ENCODE peak calls at places on chromosomes 4 and X, in eight cellular contexts. One of them, this sample, is unnamed.

GRCh38 chrX:39957816-39958561 is 139.8 kb downstream of the BCOR start:
- DNase-seq in BJ: no peak
- DNase-seq in RWPE1: no peak
- DNase-seq in cardiac muscle cell: no peak
- DNase-seq in dorsolateral prefrontal cortex: no peak
- DNase-seq in keratinocyte: no peak
- DNase-seq in HCT116: no peak
- DNase-seq in progenitor cell of endocrine pancreas: no peak
- DNase-seq in this sample: no peak

GRCh38 chr4:2062168-2062807 is 3.2 kb downstream of the NAT8L start:
- DNase-seq in dorsolateral prefrontal cortex: no peak
- DNase-seq in progenitor cell of endocrine pancreas: no peak
- DNase-seq in BJ: no peak
- DNase-seq in HCT116: no peak
- DNase-seq in keratinocyte: no peak
- DNase-seq in cardiac muscle cell: no peak
- DNase-seq in RWPE1: no peak
- DNase-seq in this sample: no peak

GRCh38 chrX:19332983-19333382 is 10.7 kb upstream of the PDHA1 start:
- DNase-seq in cardiac muscle cell: no peak
- DNase-seq in progenitor cell of endocrine pancreas: no peak
- DNase-seq in dorsolateral prefrontal cortex: peak
- DNase-seq in keratinocyte: no peak
- DNase-seq in RWPE1: no peak
- DNase-seq in HCT116: no peak
- DNase-seq in BJ: no peak
- DNase-seq in this sample: no peak

GRCh38 chr4:6942238-6942800 is 32.7 kb downstream of the TBC1D14 start:
- DNase-seq in progenitor cell of endocrine pancreas: no peak
- DNase-seq in HCT116: peak
- DNase-seq in dorsolateral prefrontal cortex: no peak
- DNase-seq in BJ: peak
- DNase-seq in RWPE1: peak
- DNase-seq in keratinocyte: peak
- DNase-seq in cardiac muscle cell: no peak
- DNase-seq in this sample: no peak

GRCh38 chr4:77734928-77735327 is 84.2 kb downstream of the CNOT6L start:
- DNase-seq in HCT116: no peak
- DNase-seq in RWPE1: peak
- DNase-seq in keratinocyte: no peak
- DNase-seq in progenitor cell of endocrine pancreas: no peak
- DNase-seq in BJ: peak
- DNase-seq in dorsolateral prefrontal cortex: no peak
- DNase-seq in cardiac muscle cell: no peak
- DNase-seq in this sample: no peak

GRCh38 chrX:9856596-9856995 is 70.4 kb downstream of the SHROOM2 start:
- DNase-seq in RWPE1: no peak
- DNase-seq in cardiac muscle cell: no peak
- DNase-seq in progenitor cell of endocrine pancreas: no peak
- DNase-seq in dorsolateral prefrontal cortex: no peak
- DNase-seq in BJ: no peak
- DNase-seq in keratinocyte: no peak
- DNase-seq in HCT116: no peak
- DNase-seq in this sample: no peak

GRCh38 chr4:181007751-181008150 is 1235.5 kb upstream of the TENM3 start:
- DNase-seq in BJ: no peak
- DNase-seq in dorsolateral prefrontal cortex: no peak
- DNase-seq in keratinocyte: no peak
- DNase-seq in cardiac muscle cell: no peak
- DNase-seq in RWPE1: no peak
- DNase-seq in HCT116: no peak
- DNase-seq in progenitor cell of endocrine pancreas: no peak
- DNase-seq in this sample: no peak

GRCh38 chrX:151359931-151360871 is 36.8 kb upstream of the VMA21 start:
- DNase-seq in keratinocyte: no peak
- DNase-seq in cardiac muscle cell: peak
- DNase-seq in BJ: no peak
- DNase-seq in progenitor cell of endocrine pancreas: peak
- DNase-seq in HCT116: no peak
- DNase-seq in RWPE1: peak
- DNase-seq in dorsolateral prefrontal cortex: no peak
- DNase-seq in this sample: no peak

GRCh38 chr4:82620126-82620525 is 58.3 kb upstream of the TMEM150C start:
- DNase-seq in BJ: no peak
- DNase-seq in dorsolateral prefrontal cortex: no peak
- DNase-seq in HCT116: no peak
- DNase-seq in progenitor cell of endocrine pancreas: no peak
- DNase-seq in RWPE1: no peak
- DNase-seq in keratinocyte: no peak
- DNase-seq in cardiac muscle cell: no peak
- DNase-seq in this sample: no peak

GRCh38 chr4:147732516-147733193 is 767 bp downstream of the ARHGAP10 start:
- DNase-seq in dorsolateral prefrontal cortex: no peak
- DNase-seq in HCT116: no peak
- DNase-seq in progenitor cell of endocrine pancreas: peak
- DNase-seq in RWPE1: peak
- DNase-seq in keratinocyte: no peak
- DNase-seq in cardiac muscle cell: peak
- DNase-seq in BJ: no peak
- DNase-seq in this sample: no peak

GRCh38 chrX:86946569-86946968 is 571.0 kb upstream of the KLHL4 start:
- DNase-seq in RWPE1: peak
- DNase-seq in BJ: no peak
- DNase-seq in progenitor cell of endocrine pancreas: no peak
- DNase-seq in cardiac muscle cell: peak
- DNase-seq in keratinocyte: peak
- DNase-seq in dorsolateral prefrontal cortex: no peak
- DNase-seq in HCT116: no peak
- DNase-seq in this sample: no peak

GRCh38 chr4:121950680-121951569 is 935 bp downstream of the TRPC3 start:
- DNase-seq in keratinocyte: no peak
- DNase-seq in HCT116: no peak
- DNase-seq in progenitor cell of endocrine pancreas: peak
- DNase-seq in RWPE1: peak
- DNase-seq in cardiac muscle cell: peak
- DNase-seq in BJ: no peak
- DNase-seq in dorsolateral prefrontal cortex: no peak
- DNase-seq in this sample: no peak

GRCh38 chr4:182105416-182105815 is 137.8 kb upstream of the TENM3 start:
- DNase-seq in cardiac muscle cell: no peak
- DNase-seq in RWPE1: no peak
- DNase-seq in dorsolateral prefrontal cortex: no peak
- DNase-seq in progenitor cell of endocrine pancreas: no peak
- DNase-seq in BJ: no peak
- DNase-seq in HCT116: no peak
- DNase-seq in keratinocyte: no peak
- DNase-seq in this sample: no peak

GRCh38 chrX:36867143-36867542 is 141.0 kb upstream of the FAM47C start:
- DNase-seq in progenitor cell of endocrine pancreas: no peak
- DNase-seq in BJ: no peak
- DNase-seq in HCT116: no peak
- DNase-seq in dorsolateral prefrontal cortex: no peak
- DNase-seq in keratinocyte: peak
- DNase-seq in RWPE1: peak
- DNase-seq in cardiac muscle cell: peak
- DNase-seq in this sample: no peak

GRCh38 chrX:63561425-63561824 is 210.3 kb upstream of the SPIN4 start:
- DNase-seq in keratinocyte: no peak
- DNase-seq in BJ: no peak
- DNase-seq in progenitor cell of endocrine pancreas: no peak
- DNase-seq in HCT116: no peak
- DNase-seq in RWPE1: no peak
- DNase-seq in cardiac muscle cell: peak
- DNase-seq in dorsolateral prefrontal cortex: no peak
- DNase-seq in this sample: no peak

GRCh38 chrX:1453951-1454785 is 1.5 kb upstream of the ASMTL start:
- DNase-seq in progenitor cell of endocrine pancreas: peak
- DNase-seq in cardiac muscle cell: peak
- DNase-seq in keratinocyte: no peak
- DNase-seq in dorsolateral prefrontal cortex: peak
- DNase-seq in HCT116: peak
- DNase-seq in BJ: peak
- DNase-seq in RWPE1: peak
- DNase-seq in this sample: peak

GRCh38 chrX:63506320-63506719 is 155.2 kb upstream of the SPIN4 start:
- DNase-seq in cardiac muscle cell: peak
- DNase-seq in keratinocyte: no peak
- DNase-seq in HCT116: peak
- DNase-seq in dorsolateral prefrontal cortex: no peak
- DNase-seq in RWPE1: peak
- DNase-seq in progenitor cell of endocrine pancreas: no peak
- DNase-seq in BJ: no peak
- DNase-seq in this sample: no peak

GRCh38 chr4:140344621-140345020 is 28.8 kb upstream of the SCOC start:
- DNase-seq in dorsolateral prefrontal cortex: no peak
- DNase-seq in HCT116: no peak
- DNase-seq in cardiac muscle cell: no peak
- DNase-seq in RWPE1: no peak
- DNase-seq in keratinocyte: no peak
- DNase-seq in BJ: no peak
- DNase-seq in progenitor cell of endocrine pancreas: no peak
- DNase-seq in this sample: no peak

GRCh38 chr4:185066179-185066578 is 47.9 kb downstream of the HELT start:
- DNase-seq in keratinocyte: no peak
- DNase-seq in dorsolateral prefrontal cortex: no peak
- DNase-seq in HCT116: no peak
- DNase-seq in progenitor cell of endocrine pancreas: no peak
- DNase-seq in cardiac muscle cell: no peak
- DNase-seq in RWPE1: no peak
- DNase-seq in BJ: no peak
- DNase-seq in this sample: no peak

GRCh38 chr4:72084587-72085011 is 52.8 kb downstream of the NPFFR2 start:
- DNase-seq in dorsolateral prefrontal cortex: no peak
- DNase-seq in keratinocyte: no peak
- DNase-seq in BJ: no peak
- DNase-seq in progenitor cell of endocrine pancreas: no peak
- DNase-seq in HCT116: no peak
- DNase-seq in RWPE1: no peak
- DNase-seq in cardiac muscle cell: peak
- DNase-seq in this sample: no peak

GRCh38 chr4:17275836-17276235 is 236.1 kb downstream of the QDPR start:
- DNase-seq in cardiac muscle cell: no peak
- DNase-seq in BJ: no peak
- DNase-seq in dorsolateral prefrontal cortex: no peak
- DNase-seq in RWPE1: no peak
- DNase-seq in progenitor cell of endocrine pancreas: no peak
- DNase-seq in keratinocyte: no peak
- DNase-seq in HCT116: no peak
- DNase-seq in this sample: no peak

GRCh38 chr4:182318256-182318655 is 75.1 kb downstream of the TENM3 start:
- DNase-seq in progenitor cell of endocrine pancreas: no peak
- DNase-seq in cardiac muscle cell: no peak
- DNase-seq in BJ: no peak
- DNase-seq in dorsolateral prefrontal cortex: no peak
- DNase-seq in keratinocyte: no peak
- DNase-seq in RWPE1: no peak
- DNase-seq in HCT116: no peak
- DNase-seq in this sample: no peak

GRCh38 chrX:148070504-148070877 is 89.4 kb downstream of the FMR1NB start:
- DNase-seq in RWPE1: no peak
- DNase-seq in HCT116: no peak
- DNase-seq in keratinocyte: no peak
- DNase-seq in progenitor cell of endocrine pancreas: no peak
- DNase-seq in dorsolateral prefrontal cortex: no peak
- DNase-seq in BJ: no peak
- DNase-seq in cardiac muscle cell: no peak
- DNase-seq in this sample: no peak
- TF ChIP-seq CTCF in RWPE1: no peak
- TF ChIP-seq CTCF in HCT116: no peak
- TF ChIP-seq CTCF in keratinocyte: no peak
- TF ChIP-seq CTCF in progenitor cell of endocrine pancreas: no peak
- TF ChIP-seq CTCF in dorsolateral prefrontal cortex: no peak
- TF ChIP-seq CTCF in BJ: no peak
- TF ChIP-seq CTCF in cardiac muscle cell: no peak
- TF ChIP-seq CTCF in this sample: no peak

DNA sequence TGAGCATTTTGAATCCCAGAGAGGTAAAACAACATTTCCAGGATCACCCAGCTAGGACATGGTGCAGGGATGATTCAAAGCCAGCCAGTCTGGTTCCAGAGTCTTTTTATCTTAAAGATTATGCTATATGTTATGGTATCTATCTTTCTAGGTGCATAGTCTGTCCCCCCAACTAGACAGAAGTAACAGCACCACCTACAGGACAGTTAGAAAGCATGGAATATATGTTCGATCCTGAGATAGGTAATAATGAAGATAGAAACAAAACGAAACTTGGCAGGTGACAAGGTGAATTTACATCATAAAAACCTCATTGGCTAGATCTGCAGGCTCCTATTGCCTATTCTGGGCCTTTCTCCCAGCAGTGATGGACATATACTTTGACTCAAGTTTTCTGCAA is 723.2 kb downstream of the SMARCA1 start:
- DNase-seq in HCT116: no peak
- DNase-seq in cardiac muscle cell: no peak
- DNase-seq in RWPE1: no peak
- DNase-seq in BJ: no peak
- DNase-seq in keratinocyte: no peak
- DNase-seq in progenitor cell of endocrine pancreas: no peak
- DNase-seq in dorsolateral prefrontal cortex: no peak
- DNase-seq in this sample: no peak
- TF ChIP-seq CTCF in HCT116: no peak
- TF ChIP-seq CTCF in cardiac muscle cell: no peak
- TF ChIP-seq CTCF in RWPE1: no peak
- TF ChIP-seq CTCF in BJ: no peak
- TF ChIP-seq CTCF in keratinocyte: no peak
- TF ChIP-seq CTCF in progenitor cell of endocrine pancreas: peak
- TF ChIP-seq CTCF in dorsolateral prefrontal cortex: no peak
- TF ChIP-seq CTCF in this sample: no peak

GRCh38 chr4:13633671-13634070 is 6.1 kb upstream of the BOD1L1 start:
- DNase-seq in progenitor cell of endocrine pancreas: no peak
- DNase-seq in HCT116: no peak
- DNase-seq in BJ: no peak
- DNase-seq in RWPE1: no peak
- DNase-seq in keratinocyte: no peak
- DNase-seq in cardiac muscle cell: no peak
- DNase-seq in dorsolateral prefrontal cortex: no peak
- DNase-seq in this sample: no peak

GRCh38 chr4:13640149-13640671 is 12.7 kb upstream of the BOD1L1 start:
- DNase-seq in HCT116: no peak
- DNase-seq in RWPE1: peak
- DNase-seq in cardiac muscle cell: no peak
- DNase-seq in keratinocyte: peak
- DNase-seq in dorsolateral prefrontal cortex: no peak
- DNase-seq in BJ: peak
- DNase-seq in progenitor cell of endocrine pancreas: no peak
- DNase-seq in this sample: no peak

GRCh38 chr4:13641084-13641483 is 13.6 kb upstream of the BOD1L1 start:
- DNase-seq in HCT116: no peak
- DNase-seq in cardiac muscle cell: no peak
- DNase-seq in BJ: no peak
- DNase-seq in progenitor cell of endocrine pancreas: no peak
- DNase-seq in keratinocyte: no peak
- DNase-seq in dorsolateral prefrontal cortex: no peak
- DNase-seq in RWPE1: no peak
- DNase-seq in this sample: no peak

GRCh38 chr4:13635281-13635799 is 7.8 kb upstream of the BOD1L1 start:
- DNase-seq in dorsolateral prefrontal cortex: no peak
- DNase-seq in HCT116: no peak
- DNase-seq in RWPE1: no peak
- DNase-seq in keratinocyte: no peak
- DNase-seq in progenitor cell of endocrine pancreas: no peak
- DNase-seq in BJ: no peak
- DNase-seq in cardiac muscle cell: no peak
- DNase-seq in this sample: no peak
- TF ChIP-seq CTCF in dorsolateral prefrontal cortex: no peak
- TF ChIP-seq CTCF in HCT116: no peak
- TF ChIP-seq CTCF in RWPE1: no peak
- TF ChIP-seq CTCF in keratinocyte: no peak
- TF ChIP-seq CTCF in progenitor cell of endocrine pancreas: no peak
- TF ChIP-seq CTCF in BJ: no peak
- TF ChIP-seq CTCF in cardiac muscle cell: no peak
- TF ChIP-seq CTCF in this sample: no peak

GRCh38 chrX:46545111-46546005 is at the start of gene ZNF674:
- DNase-seq in BJ: peak
- DNase-seq in keratinocyte: peak
- DNase-seq in progenitor cell of endocrine pancreas: peak
- DNase-seq in cardiac muscle cell: peak
- DNase-seq in HCT116: peak
- DNase-seq in dorsolateral prefrontal cortex: peak
- DNase-seq in RWPE1: peak
- DNase-seq in this sample: peak
- TF ChIP-seq CTCF in BJ: peak
- TF ChIP-seq CTCF in keratinocyte: peak
- TF ChIP-seq CTCF in progenitor cell of endocrine pancreas: peak
- TF ChIP-seq CTCF in cardiac muscle cell: peak
- TF ChIP-seq CTCF in HCT116: peak
- TF ChIP-seq CTCF in dorsolateral prefrontal cortex: no peak
- TF ChIP-seq CTCF in RWPE1: peak
- TF ChIP-seq CTCF in this sample: no peak